ENCODE peak calls at places on chromosomes 1 and 21, in eight cellular contexts. X is stomach, O is breast epithelium, Q is suprapubic skin, A is fibroblast of lung, U is left lung, D is sigmoid colon, P is lower lobe of right lung. H is an unnamed sample. For H3K36me3, the result is how much of the 10 kb centered on the place peaks cover.

GRCh38 chr1:26986658-26987057 is 6.8 kb upstream of the TRNP1 start:
- DNase-seq in X (peak), O (no peak), Q (no peak), A (no peak), U (no peak), D (no peak), P (no peak), H (no peak)

GRCh38 chr1:81670286-81670685 is 130.4 kb upstream of the ADGRL2 start:
- DNase-seq in X (peak), O (no peak), Q (no peak), A (peak), U (peak), D (peak), P (peak), H (peak)

GRCh38 chr1:108830119-108831008 is 26.5 kb downstream of the AKNAD1 start:
- DNase-seq in X (peak), O (peak), Q (peak), A (peak), U (peak), D (peak), P (peak), H (peak)

GRCh38 chr1:19429611-19430010 is 55.7 kb downstream of the CAPZB start:
- DNase-seq in X (no peak), O (no peak), Q (no peak), A (peak), U (no peak), D (peak), P (no peak), H (no peak)

GRCh38 chr21:46078322-46078981 is 19.5 kb upstream of the COL6A2 start:
- DNase-seq in X (peak), O (peak), Q (peak), A (peak), U (peak), D (peak), P (peak), H (no peak)

GRCh38 chr1:2917284-2917683 is 104.0 kb upstream of the ACTRT2 start:
- DNase-seq in X (no peak), O (no peak), Q (no peak), A (no peak), U (no peak), D (no peak), P (no peak), H (no peak)

GRCh38 chr1:28518745-28519341 is 13.0 kb downstream of the RCC1 start:
- DNase-seq in X (no peak), O (no peak), Q (no peak), A (no peak), U (no peak), D (peak), P (no peak), H (no peak)

GRCh38 chr1:24886241-24886640 is 43.8 kb downstream of the RUNX3 start:
- DNase-seq in X (peak), O (peak), Q (peak), A (no peak), U (peak), D (peak), P (peak), H (no peak)

GRCh38 chr1:51768971-51769601 is 109.4 kb downstream of the NRDC start:
- DNase-seq in X (no peak), O (no peak), Q (no peak), A (peak), U (no peak), D (no peak), P (no peak), H (no peak)

GRCh38 chr1:202691846-202692245 is 18.4 kb downstream of the SYT2 start:
- DNase-seq in X (no peak), O (no peak), Q (no peak), A (no peak), U (no peak), D (no peak), P (no peak), H (no peak)

GRCh38 chr1:20588634-20589225 is at the start of gene CDA:
- DNase-seq in X (no peak), O (no peak), Q (no peak), A (no peak), U (peak), D (peak), P (peak), H (no peak)

GRCh38 chr1:194476351-194476750 is 1289.9 kb upstream of the B3GALT2 start:
- DNase-seq in X (no peak), O (no peak), Q (no peak), A (no peak), U (no peak), D (no peak), P (no peak), H (no peak)

GRCh38 chr1:167094690-167095089 is 815 bp downstream of the STYXL2 start:
- DNase-seq in X (no peak), O (no peak), Q (no peak), A (no peak), U (no peak), D (no peak), P (no peak), H (no peak)

GRCh38 chr1:22507582-22507981 is 55.7 kb upstream of the EPHA8 start:
- DNase-seq in X (no peak), O (no peak), Q (no peak), A (no peak), U (no peak), D (no peak), P (no peak), H (no peak)

GRCh38 chr1:18922319-18922726 is 20.0 kb upstream of the ALDH4A1 start:
- DNase-seq in X (peak), O (peak), Q (no peak), A (peak), U (peak), D (peak), P (peak), H (peak)

GRCh38 chr1:208603721-208604120 is 359.5 kb upstream of the PLXNA2 start:
- DNase-seq in X (no peak), O (no peak), Q (no peak), A (no peak), U (no peak), D (no peak), P (no peak), H (no peak)

GRCh38 chr1:162353078-162353477 is 23.6 kb downstream of the SPATA46 start:
- DNase-seq in X (no peak), O (no peak), Q (no peak), A (no peak), U (no peak), D (no peak), P (no peak), H (no peak)

GRCh38 chr1:8439015-8439702 is 121.2 kb downstream of the SLC45A1 start:
- DNase-seq in X (peak), O (peak), Q (peak), A (peak), U (peak), D (peak), P (peak), H (no peak)

GRCh38 chr1:94527447-94528031 is 14.0 kb downstream of the F3 start:
- DNase-seq in X (no peak), O (no peak), Q (no peak), A (peak), U (no peak), D (no peak), P (no peak), H (no peak)

GRCh38 chr1:27163093-27163492 is 8.2 kb upstream of the SLC9A1 start:
- DNase-seq in X (no peak), O (no peak), Q (no peak), A (no peak), U (no peak), D (no peak), P (no peak), H (no peak)

GRCh38 chr1:225882699-225883615 is 777 bp upstream of the TMEM63A start:
- DNase-seq in X (peak), O (no peak), Q (peak), A (peak), U (peak), D (peak), P (peak), H (no peak)

GRCh38 chr1:39829791-39830533 is 41.3 kb upstream of the BMP8B start:
- DNase-seq in X (no peak), O (no peak), Q (no peak), A (peak), U (no peak), D (no peak), P (no peak), H (no peak)

GRCh38 chr1:18217398-18218043 is 109.9 kb downstream of the IGSF21 start:
- DNase-seq in X (no peak), O (no peak), Q (no peak), A (no peak), U (no peak), D (no peak), P (no peak), H (no peak)

DNA sequence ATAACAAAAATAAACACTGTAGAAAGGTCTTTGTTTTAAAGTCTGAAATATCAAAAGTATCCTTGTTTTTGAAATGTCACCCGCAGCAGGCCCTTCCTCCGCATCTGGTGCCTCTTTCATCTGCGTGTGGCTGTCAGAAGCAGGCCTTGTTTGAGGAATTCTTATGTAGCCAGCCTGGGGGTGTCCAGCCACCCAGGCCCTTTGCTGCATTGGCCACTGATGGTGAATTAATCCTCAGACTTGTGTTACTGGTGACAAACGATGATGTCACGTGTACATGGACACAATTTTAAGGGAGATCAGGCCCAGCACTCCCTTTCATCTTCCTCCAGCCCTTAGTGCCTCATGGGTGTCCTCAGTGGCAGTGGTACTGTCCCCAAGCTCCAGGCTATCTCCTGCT is 208.0 kb upstream of the GALNT2 start:
- DNase-seq in X (no peak), O (no peak), Q (no peak), A (no peak), U (no peak), D (no peak), P (no peak), H (no peak)
- H3K4me3 ChIP-seq in X (no peak), O (no peak), Q (no peak), A (no peak), U (no peak), D (no peak), P (no peak), H (no peak)

GRCh38 chr21:38790038-38790437 is 15.7 kb upstream of the ETS2 start:
- DNase-seq in X (no peak), O (no peak), Q (no peak), A (no peak), U (no peak), D (no peak), P (no peak), H (no peak)

GRCh38 chr21:38789275-38789674 is 16.5 kb upstream of the ETS2 start:
- DNase-seq in X (no peak), O (no peak), Q (no peak), A (no peak), U (no peak), D (no peak), P (no peak), H (no peak)

GRCh38 chr21:38785483-38785882 is 20.2 kb upstream of the ETS2 start:
- DNase-seq in X (no peak), O (no peak), Q (no peak), A (no peak), U (no peak), D (no peak), P (no peak), H (no peak)

GRCh38 chr21:38788275-38788911 is 17.3 kb upstream of the ETS2 start:
- DNase-seq in X (no peak), O (no peak), Q (no peak), A (no peak), U (no peak), D (no peak), P (no peak), H (no peak)

GRCh38 chr21:38787461-38788274 is 18.1 kb upstream of the ETS2 start:
- DNase-seq in X (peak), O (peak), Q (no peak), A (peak), U (peak), D (no peak), P (no peak), H (no peak)
- TF ChIP-seq CTCF in X (no peak), O (no peak), Q (no peak), A (no peak), U (no peak), D (no peak), P (no peak), H (no peak)

GRCh38 chr1:6591222-6591621 is 11.4 kb downstream of the ZBTB48 start:
- DNase-seq in X (no peak), O (no peak), Q (no peak), A (no peak), U (no peak), D (no peak), P (peak), H (no peak)

GRCh38 chr1:6588128-6588892 is 8.5 kb downstream of the ZBTB48 start:
- DNase-seq in X (no peak), O (no peak), Q (no peak), A (no peak), U (peak), D (no peak), P (peak), H (no peak)

GRCh38 chr1:6588893-6589481 is 9.2 kb downstream of the ZBTB48 start:
- DNase-seq in X (no peak), O (no peak), Q (no peak), A (no peak), U (no peak), D (no peak), P (peak), H (no peak)

GRCh38 chr1:6591644-6592043 is 11.0 kb downstream of the KLHL21 start:
- DNase-seq in X (no peak), O (no peak), Q (no peak), A (no peak), U (no peak), D (no peak), P (no peak), H (no peak)

DNA sequence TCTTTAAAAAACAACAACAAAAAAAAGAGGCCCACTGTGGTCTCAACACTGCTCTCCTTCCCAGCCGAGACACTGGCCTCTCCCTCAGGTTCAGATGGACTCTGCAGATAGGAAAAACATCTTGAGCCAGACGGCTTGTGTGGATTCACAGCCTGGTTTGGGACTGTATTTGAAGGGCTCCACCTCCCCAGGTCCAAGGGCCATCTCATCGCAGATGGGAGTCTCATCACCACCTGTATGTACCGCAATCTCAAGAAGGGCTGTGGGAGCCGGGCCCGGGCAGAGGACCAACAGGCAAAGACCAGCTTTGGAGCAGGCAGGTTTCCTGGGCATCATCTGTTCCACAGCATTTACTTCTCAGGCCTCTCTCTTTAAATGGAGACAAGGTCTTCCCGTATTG is 10.3 kb downstream of the ZBTB48 start:
- DNase-seq in X (no peak), O (no peak), Q (no peak), A (no peak), U (no peak), D (no peak), P (no peak), H (no peak)
- H3K36me3 ChIP-seq in X (half or more), O (under half), Q (half or more), A (under half), U (half or more), D (half or more), P (half or more), H (under half)

GRCh38 chr1:1140673-1141072 is 24.8 kb upstream of the C1orf159 start:
- DNase-seq in X (no peak), O (no peak), Q (no peak), A (no peak), U (no peak), D (no peak), P (no peak), H (no peak)

GRCh38 chr1:1136547-1137230 is 20.8 kb upstream of the C1orf159 start:
- DNase-seq in X (peak), O (no peak), Q (no peak), A (no peak), U (no peak), D (no peak), P (peak), H (no peak)

GRCh38 chr1:1134300-1134961 is 18.5 kb upstream of the C1orf159 start:
- DNase-seq in X (no peak), O (no peak), Q (no peak), A (no peak), U (no peak), D (no peak), P (no peak), H (no peak)

GRCh38 chr1:1135339-1136111 is 19.6 kb upstream of the C1orf159 start:
- DNase-seq in X (no peak), O (no peak), Q (no peak), A (peak), U (no peak), D (no peak), P (no peak), H (no peak)

DNA sequence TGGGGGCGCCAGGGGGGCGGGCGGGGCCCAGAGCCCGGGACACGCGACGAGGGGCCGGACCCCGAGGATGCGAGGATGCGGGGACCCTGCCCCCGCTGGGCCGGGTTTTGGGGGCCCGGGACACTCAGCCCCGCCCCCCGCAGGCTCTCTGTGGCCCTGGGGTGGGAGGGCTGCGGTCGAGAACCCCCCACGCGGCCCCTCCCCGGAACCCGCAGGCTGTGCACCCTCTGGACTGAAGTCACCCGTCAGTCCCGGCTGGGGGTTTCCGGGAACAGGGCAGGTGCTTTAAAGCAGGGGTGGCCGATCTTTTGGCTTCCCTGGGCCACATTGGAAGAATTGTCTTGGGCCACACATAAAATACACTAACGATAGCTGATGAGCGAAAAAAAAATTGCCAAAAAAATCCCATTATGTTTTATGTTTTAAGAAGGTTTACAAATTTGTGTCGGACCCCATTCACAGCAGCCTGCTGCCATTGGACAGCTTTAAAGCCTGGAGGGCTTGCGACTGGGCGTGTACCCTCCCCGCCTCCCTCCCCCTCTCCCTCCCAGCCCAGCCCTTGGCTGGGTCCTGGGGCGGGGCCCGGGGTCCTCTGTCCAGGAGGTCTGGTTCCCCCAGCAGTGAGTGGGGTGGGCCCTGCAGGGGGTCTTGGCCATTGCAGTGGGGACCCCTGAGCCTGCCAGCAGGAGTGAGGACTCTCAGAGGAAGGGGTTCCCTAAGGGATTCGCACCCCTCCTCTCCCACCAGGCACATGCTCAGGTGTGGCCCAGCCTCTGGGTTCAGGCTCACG is 21.6 kb upstream of the C1orf159 start:
- DNase-seq in X (peak), O (no peak), Q (no peak), A (no peak), U (no peak), D (no peak), P (no peak), H (no peak)
- H3K4me3 ChIP-seq in X (peak), O (no peak), Q (peak), A (no peak), U (no peak), D (no peak), P (peak), H (no peak)

DNA sequence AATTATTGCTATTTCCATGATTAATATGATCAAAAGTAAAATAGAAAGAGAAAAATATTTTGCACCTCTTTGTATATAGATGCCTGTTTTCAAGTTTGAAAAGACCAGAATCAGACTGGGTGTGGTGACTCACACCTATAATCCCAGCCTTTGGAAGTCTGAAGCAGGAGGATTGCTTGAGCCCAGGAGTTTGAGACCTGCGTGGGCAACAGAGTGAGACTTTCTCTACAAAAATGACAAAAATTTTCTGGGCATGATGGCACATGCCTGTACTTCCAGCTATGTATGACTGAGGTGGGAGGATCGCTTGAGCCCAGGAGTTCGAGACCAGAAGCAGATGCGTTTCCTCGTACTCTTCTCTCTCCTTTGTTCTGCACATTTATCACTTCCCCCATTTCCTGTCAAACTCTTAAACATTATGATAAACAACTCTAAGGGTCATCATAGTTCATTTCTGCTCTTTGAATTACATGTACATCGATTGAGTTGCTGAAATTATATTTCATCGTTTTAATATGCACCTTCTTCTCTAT is 309.9 kb upstream of the SNX7 start:
- DNase-seq in X (no peak), O (no peak), Q (no peak), A (no peak), U (no peak), D (no peak), P (no peak), H (no peak)
- TF ChIP-seq CTCF in X (no peak), O (no peak), Q (no peak), A (no peak), U (no peak), D (no peak), P (no peak), H (no peak)

GRCh38 chr1:12383001-12383400 is 153.2 kb downstream of the VPS13D start:
- DNase-seq in X (no peak), O (no peak), Q (no peak), A (no peak), U (no peak), D (no peak), P (no peak), H (no peak)
- H3K36me3 ChIP-seq in X (under half), O (under half), Q (half or more), A (under half), U (half or more), D (half or more), P (half or more), H (under half)

GRCh38 chr1:229334716-229335115 is 8.1 kb downstream of the CCSAP start:
- DNase-seq in X (no peak), O (no peak), Q (no peak), A (no peak), U (no peak), D (no peak), P (no peak), H (no peak)
- H3K4me3 ChIP-seq in X (no peak), O (no peak), Q (no peak), A (no peak), U (no peak), D (no peak), P (no peak), H (no peak)

GRCh38 chr1:84772428-84772943 is 82.2 kb upstream of the SSX2IP start:
- DNase-seq in X (peak), O (peak), Q (no peak), A (peak), U (peak), D (peak), P (peak), H (peak)
- TF ChIP-seq CTCF in X (peak), O (peak), Q (peak), A (peak), U (peak), D (peak), P (peak), H (peak)

GRCh38 chr1:155379180-155379876 is 58.6 kb downstream of the RUSC1 start:
- DNase-seq in X (no peak), O (no peak), Q (no peak), A (peak), U (no peak), D (no peak), P (no peak), H (peak)
- H3K36me3 ChIP-seq in X (under half), O (under half), Q (half or more), A (under half), U (half or more), D (half or more), P (half or more), H (under half)

DNA sequence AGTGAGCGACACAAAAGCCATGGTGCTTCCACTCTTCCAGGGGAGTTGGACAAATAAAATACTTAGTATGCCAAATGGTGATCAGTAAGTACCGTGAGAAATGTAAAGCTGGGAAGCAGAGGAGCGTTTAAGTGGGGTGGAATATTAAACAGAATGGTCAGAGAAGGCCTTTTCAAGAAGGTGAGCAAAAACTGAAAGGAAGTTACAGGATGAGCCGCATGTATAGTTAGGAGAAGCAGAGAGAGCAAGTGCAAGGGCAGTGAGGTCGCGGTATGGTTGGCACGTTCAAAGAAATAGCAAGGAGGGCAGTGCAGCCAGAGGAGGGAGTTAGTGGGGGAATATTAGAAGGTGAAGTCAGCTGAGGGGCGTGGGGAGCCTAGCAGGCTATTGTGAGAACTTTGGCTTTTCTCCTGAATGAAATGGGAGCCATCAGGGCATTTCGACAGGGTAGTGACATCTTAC is 748 bp upstream of the ATP6V0B start:
- DNase-seq in X (no peak), O (no peak), Q (no peak), A (no peak), U (no peak), D (no peak), P (no peak), H (no peak)
- H3K4me3 ChIP-seq in X (peak), O (peak), Q (peak), A (peak), U (peak), D (peak), P (peak), H (peak)

H was measured in BJ.